ENCODE peak calls at places on chromosomes 12 and 14, in six cellular contexts. N, W, Z, E, J and I are unnamed samples.

GRCh38 chr12:12228402-12228801 is 38.4 kb downstream of the LRP6 start:
- DNase-seq in J (no peak), E (no peak), Z (no peak), N (no peak), W (no peak), I (no peak)

GRCh38 chr12:101745481-101745880 is 6.2 kb upstream of the SYCP3 start:
- DNase-seq in E (peak; percentile 44), Z (no peak), J (no peak), W (peak; percentile 14), N (no peak), I (no peak)

GRCh38 chr12:93061414-93062099 is 132.5 kb upstream of the EEA1 start:
- DNase-seq in N (no peak), E (no peak), J (peak; percentile 27), W (no peak), Z (peak; percentile 41), I (no peak)

GRCh38 chr12:18752280-18752920 is 14.5 kb downstream of the CAPZA3 start:
- DNase-seq in E (peak; percentile 43), W (peak; percentile 90), N (no peak), J (no peak), Z (peak; percentile 98), I (peak; percentile 52)

GRCh38 chr12:96170328-96170727 is 23.8 kb upstream of the ELK3 start:
- DNase-seq in J (no peak), W (no peak), Z (no peak), N (no peak), E (no peak), I (no peak)

GRCh38 chr14:91354221-91354916 is 63.3 kb downstream of the CCDC88C start:
- DNase-seq in N (no peak), Z (peak; percentile 91), J (peak; percentile 58), W (peak; percentile 34), E (no peak), I (no peak)

GRCh38 chr12:69397978-69398377 is 38.4 kb downstream of the YEATS4 start:
- DNase-seq in Z (peak; percentile 88), W (peak; percentile 80), N (no peak), E (peak; percentile 14), J (no peak), I (no peak)

GRCh38 chr12:57444744-57445143 is 10.2 kb downstream of the INHBC start:
- DNase-seq in Z (no peak), W (no peak), J (no peak), N (no peak), E (no peak), I (no peak)

GRCh38 chr14:69055125-69055524 is 76.0 kb upstream of the ACTN1 start:
- DNase-seq in E (no peak), W (peak; percentile 87), J (no peak), N (no peak), Z (no peak), I (no peak)

GRCh38 chr12:47712171-47712570 is 6.3 kb upstream of the RPAP3 start:
- DNase-seq in J (no peak), Z (no peak), E (no peak), N (no peak), W (no peak), I (no peak)

GRCh38 chr14:68027276-68027675 is 207.7 kb downstream of the RAD51B start:
- DNase-seq in Z (peak; percentile 31), N (no peak), W (peak; percentile 42), E (peak; percentile 25), J (no peak), I (no peak)

GRCh38 chr12:51405801-51406207 is 14.6 kb upstream of the GALNT6 start:
- DNase-seq in N (no peak), J (no peak), E (no peak), Z (no peak), W (no peak), I (no peak)

GRCh38 chr12:11577658-11578260 is 71.7 kb upstream of the ETV6 start:
- DNase-seq in E (peak; percentile 64), N (no peak), Z (no peak), W (no peak), J (no peak), I (no peak)

GRCh38 chr14:103427485-103428443 is 42.5 kb downstream of the MARK3 start:
- DNase-seq in Z (peak; percentile 77), W (peak; percentile 82), E (peak; percentile 52), N (no peak), J (peak; percentile 43), I (no peak)

GRCh38 chr12:5064913-5065490 is 21.3 kb downstream of the KCNA5 start:
- DNase-seq in W (no peak), Z (no peak), E (no peak), N (no peak), J (no peak), I (no peak)

GRCh38 chr12:120054293-120054692 is 62.3 kb downstream of the RAB35 start:
- DNase-seq in J (no peak), E (no peak), N (no peak), Z (no peak), W (no peak), I (no peak)

GRCh38 chr12:52870361-52871290 is 21.8 kb upstream of the KRT78 start:
- DNase-seq in E (peak; percentile 78), N (peak; percentile 69), W (peak; percentile 40), Z (peak; percentile 27), J (peak; percentile 35), I (peak; percentile 87)

GRCh38 chr14:56461876-56462275 is 117.7 kb upstream of the TMEM260 start:
- DNase-seq in J (no peak), Z (no peak), E (no peak), W (no peak), N (no peak), I (no peak)

GRCh38 chr12:117574655-117575054 is 213.2 kb upstream of the NOS1 start:
- DNase-seq in E (no peak), W (no peak), J (no peak), Z (no peak), N (no peak), I (no peak)

GRCh38 chr14:77458249-77458950 is 507 bp downstream of the AHSA1 start:
- DNase-seq in Z (peak; percentile 35), N (no peak), W (peak; percentile 27), E (peak; percentile 43), J (no peak), I (peak; percentile 31)

GRCh38 chr12:25001311-25001710 is 52.4 kb upstream of the BCAT1 start:
- DNase-seq in E (no peak), W (no peak), J (no peak), Z (no peak), N (no peak), I (no peak)

GRCh38 chr14:85233756-85234545 is 296.0 kb upstream of the FLRT2 start:
- DNase-seq in Z (peak; percentile 24), J (no peak), E (peak; percentile 65), W (peak; percentile 61), N (no peak), I (no peak)

GRCh38 chr12:57342207-57342691 is 88.6 kb downstream of the R3HDM2 start:
- DNase-seq in E (no peak), W (peak; percentile 69), Z (peak; percentile 61), J (no peak), N (peak; percentile 38), I (peak; percentile 11)

GRCh38 chr12:48084066-48084465 is 21.8 kb downstream of the SENP1 start:
- DNase-seq in E (peak; percentile 25), Z (peak; percentile 58), W (peak; percentile 43), J (no peak), N (no peak), I (no peak)

GRCh38 chr12:26863515-26863914 is 30.5 kb upstream of the ITPR2 start:
- DNase-seq in E (peak; percentile 28), W (no peak), Z (no peak), J (no peak), N (no peak), I (no peak)

GRCh38 chr12:12323606-12324005 is 26.4 kb downstream of the MANSC1 start:
- DNase-seq in J (no peak), E (no peak), W (no peak), Z (no peak), N (no peak), I (no peak)

GRCh38 chr12:26938660-26939185 is 453 bp downstream of the FGFR1OP2 start:
- DNase-seq in W (no peak), N (peak; percentile 33), Z (no peak), E (peak; percentile 37), J (no peak), I (no peak)

GRCh38 chr12:15155271-15155670 is 65.9 kb downstream of the RERG start:
- DNase-seq in W (no peak), Z (no peak), N (no peak), J (no peak), E (no peak), I (no peak)

GRCh38 chr12:75722714-75723200 is 211.3 kb upstream of the KRR1 start:
- DNase-seq in J (peak; percentile 39), N (peak; percentile 41), Z (peak; percentile 94), W (peak; percentile 96), E (peak; percentile 88), I (no peak)

GRCh38 chr12:109150124-109150640 is 33.8 kb downstream of the ACACB start:
- DNase-seq in Z (no peak), E (no peak), W (no peak), N (no peak), J (no peak), I (no peak)

GRCh38 chr14:32996343-32996742 is 57.7 kb downstream of the NPAS3 start:
- DNase-seq in J (no peak), Z (no peak), E (no peak), N (no peak), W (no peak), I (no peak)

DNA sequence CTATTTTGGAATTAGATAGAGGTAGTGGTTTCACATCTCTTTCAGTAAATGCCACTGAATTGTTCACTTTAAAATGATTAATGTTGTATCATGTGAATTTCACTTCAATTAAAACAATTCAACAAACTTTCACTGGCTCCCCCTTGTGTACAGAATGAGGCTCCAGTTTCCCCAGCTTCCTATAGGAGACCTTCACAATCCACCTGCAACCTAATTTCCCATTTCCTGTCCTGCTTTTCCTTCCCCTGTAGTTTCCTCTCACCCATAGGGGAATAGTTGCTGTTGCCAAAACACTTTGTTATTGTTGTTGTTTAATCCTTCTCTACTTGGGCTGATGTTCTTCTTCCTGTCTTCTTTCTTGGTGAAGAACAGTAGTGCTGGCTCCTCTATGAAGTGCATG is 59.8 kb downstream of the NPAS3 start:
- DNase-seq in W (peak; percentile 48), J (no peak), Z (peak; percentile 35), E (peak; percentile 43), N (no peak), I (no peak)
- TF ChIP-seq CTCF in W (peak; percentile 66), J (no peak), Z (peak; percentile 55), E (peak; percentile 61), N (no peak), I (no peak)

GRCh38 chr12:7127916-7128626 is 618 bp downstream of the RBP5 start:
- DNase-seq in J (no peak), Z (no peak), E (no peak), N (no peak), W (no peak), I (no peak)
- TF ChIP-seq CTCF in J (no peak), Z (no peak), E (no peak), N (no peak), W (no peak), I (no peak)

DNA sequence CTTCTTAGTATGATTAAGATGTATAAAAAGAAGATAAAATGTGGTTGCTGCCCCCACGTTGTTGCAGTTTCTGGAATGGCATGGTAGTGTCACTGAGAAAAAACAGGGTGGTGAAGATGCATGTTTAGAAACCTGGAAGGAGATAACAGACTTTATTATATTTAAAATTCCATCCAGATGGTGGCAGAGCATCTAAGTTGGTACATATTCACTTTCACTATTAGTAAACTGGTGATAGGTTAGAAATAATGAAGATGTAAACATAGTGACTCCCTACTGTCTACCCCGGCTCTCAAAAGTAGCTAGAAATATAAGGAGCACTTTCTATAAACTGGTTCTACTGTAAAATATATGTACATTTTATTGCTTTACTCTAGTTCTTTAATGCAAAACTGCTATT is 279.4 kb downstream of the NPAS3 start:
- DNase-seq in W (no peak), E (no peak), Z (no peak), N (no peak), J (no peak), I (no peak)
- TF ChIP-seq CTCF in W (no peak), E (peak; percentile 30), Z (no peak), N (no peak), J (no peak), I (no peak)

GRCh38 chr14:21748869-21749303 is 75.3 kb upstream of the OR4E1 start:
- DNase-seq in Z (peak; percentile 12), E (peak; percentile 72), N (no peak), J (peak; percentile 20), W (peak; percentile 56), I (peak; percentile 67)
- TF ChIP-seq CTCF in Z (peak; percentile 57), E (peak; percentile 83), N (peak; percentile 30), J (peak; percentile 54), W (peak; percentile 93), I (peak; percentile 65)